ENCODE peak calls at places on chromosomes 11 and 22, in eight cellular contexts. Y, P, R, B, U, M, K and X are unnamed samples.

GRCh38 chr11:73991471-73992006 is 8.9 kb upstream of the UCP2 start:
- DNase-seq in M (no peak), K (no peak), B (no peak), U (no peak), R (no peak), P (no peak), Y (no peak), X (no peak)

GRCh38 chr11:110219011-110219785 is 77.2 kb downstream of the RDX start:
- DNase-seq in P (no peak), U (no peak), R (no peak), M (no peak), B (no peak), K (no peak), Y (no peak), X (no peak)

GRCh38 chr11:88352139-88352538 is 14.6 kb upstream of the CTSC start:
- DNase-seq in M (no peak), Y (no peak), B (no peak), R (peak; percentile 11), U (peak; percentile 57), K (no peak), P (peak; percentile 70), X (no peak)

GRCh38 chr22:27993201-27993635 is 74.2 kb upstream of the PITPNB start:
- DNase-seq in U (no peak), M (peak; percentile 58), P (no peak), Y (no peak), R (no peak), K (no peak), B (no peak), X (no peak)

GRCh38 chr11:5684627-5685362 is at the start of gene TRIM5:
- DNase-seq in M (peak; percentile 88), P (peak; percentile 94), B (peak; percentile 91), U (peak; percentile 99), K (peak; percentile 89), R (peak; percentile 95), Y (peak; percentile 84), X (peak; percentile 67)

GRCh38 chr11:117618956-117619355 is 178.1 kb downstream of the DSCAML1 start:
- DNase-seq in U (no peak), R (no peak), P (no peak), K (no peak), Y (no peak), M (peak; percentile 32), B (no peak), X (no peak)

GRCh38 chr22:42307806-42308563 is 37.5 kb upstream of the TCF20 start:
- DNase-seq in R (no peak), K (no peak), P (no peak), B (no peak), Y (no peak), U (no peak), M (no peak), X (no peak)

GRCh38 chr11:35727140-35727539 is 64.6 kb downstream of the TRIM44 start:
- DNase-seq in B (no peak), M (no peak), P (no peak), U (no peak), K (no peak), R (no peak), Y (no peak), X (no peak)

GRCh38 chr22:43411981-43412807 is at the start of gene MPPED1:
- DNase-seq in P (no peak), M (no peak), U (no peak), K (no peak), R (no peak), Y (no peak), B (no peak), X (no peak)
- H3K27me3 ChIP-seq in P (peaks cover 73% of the 10 kb centered on the region), M (peaks cover 58% of the 10 kb centered on the region), U (peaks cover 43% of the 10 kb centered on the region), K (peaks cover 13% of the 10 kb centered on the region), R (peaks cover 69% of the 10 kb centered on the region), Y (no peaks in the 10 kb centered on the region), B (peaks cover 11% of the 10 kb centered on the region), X (peaks cover 13% of the 10 kb centered on the region)

DNA sequence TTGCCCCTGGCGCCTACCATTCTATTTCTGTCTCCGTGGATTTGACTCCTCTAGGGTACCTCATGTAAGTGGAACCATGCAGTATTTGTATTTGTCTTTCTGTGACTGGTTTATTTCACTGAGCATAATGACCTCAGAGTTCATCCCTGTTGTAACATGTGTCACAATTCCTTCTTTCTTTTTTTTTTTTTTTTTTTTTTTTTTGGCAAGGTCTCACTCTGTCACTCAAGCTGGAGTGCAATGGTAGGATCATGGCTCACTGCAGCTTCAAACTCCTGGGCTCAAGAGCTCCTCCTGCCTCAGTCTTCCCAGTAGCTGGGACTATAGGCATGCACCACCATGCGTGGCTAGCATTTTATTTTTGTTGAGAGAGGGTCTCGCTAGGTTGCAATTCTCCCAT is 74.0 kb upstream of the SEPTIN5 start:
- DNase-seq in U (no peak), Y (no peak), K (no peak), M (no peak), R (no peak), B (no peak), P (no peak), X (no peak)
- H3K4me3 ChIP-seq in U (no peak overlapping the region), Y (no peak overlapping the region), K (no peak overlapping the region), M (no peak overlapping the region), R (no peak overlapping the region), B (no peak overlapping the region), P (no peak overlapping the region), X (no peak overlapping the region)

DNA sequence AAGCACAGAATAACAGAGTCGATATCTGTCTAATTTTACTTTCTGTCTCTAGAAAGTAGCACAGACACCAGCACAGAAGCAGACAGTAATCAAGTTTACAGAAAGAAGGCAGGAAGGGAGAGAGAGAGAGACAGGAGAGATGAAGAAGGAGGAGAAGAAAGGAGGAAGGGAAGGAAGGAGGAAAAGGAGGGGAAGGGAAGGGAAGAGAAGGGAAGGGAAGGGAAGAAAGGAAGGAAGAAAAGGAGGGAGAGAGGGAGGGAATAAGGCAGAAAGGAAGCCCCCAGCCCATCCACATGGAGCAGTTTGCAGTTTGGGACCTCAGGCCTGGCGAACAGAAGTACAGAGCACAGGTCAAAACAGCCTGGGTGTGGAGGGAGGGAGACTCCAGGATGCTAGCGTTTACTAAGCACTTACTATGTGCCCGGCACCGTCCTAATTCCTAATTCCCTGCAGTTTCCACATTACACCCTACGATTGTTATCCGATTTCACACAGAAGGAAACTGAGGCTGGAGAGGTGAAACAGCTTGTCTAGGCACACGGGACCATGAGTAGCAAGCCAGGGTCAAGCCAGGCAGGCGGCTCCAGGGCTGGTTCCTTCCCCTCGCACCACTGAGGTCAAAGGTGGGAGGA is 46.0 kb upstream of the WNT7B start:
- DNase-seq in K (no peak), M (no peak), B (no peak), Y (no peak), P (no peak), U (no peak), R (no peak), X (no peak)
- H3K27me3 ChIP-seq in K (no peaks in the 10 kb centered on the region), M (no peaks in the 10 kb centered on the region), B (no peaks in the 10 kb centered on the region), Y (no peaks in the 10 kb centered on the region), P (peaks cover 20% of the 10 kb centered on the region), U (peaks cover 3% of the 10 kb centered on the region), R (peaks cover 14% of the 10 kb centered on the region), X (peaks cover 22% of the 10 kb centered on the region)

DNA sequence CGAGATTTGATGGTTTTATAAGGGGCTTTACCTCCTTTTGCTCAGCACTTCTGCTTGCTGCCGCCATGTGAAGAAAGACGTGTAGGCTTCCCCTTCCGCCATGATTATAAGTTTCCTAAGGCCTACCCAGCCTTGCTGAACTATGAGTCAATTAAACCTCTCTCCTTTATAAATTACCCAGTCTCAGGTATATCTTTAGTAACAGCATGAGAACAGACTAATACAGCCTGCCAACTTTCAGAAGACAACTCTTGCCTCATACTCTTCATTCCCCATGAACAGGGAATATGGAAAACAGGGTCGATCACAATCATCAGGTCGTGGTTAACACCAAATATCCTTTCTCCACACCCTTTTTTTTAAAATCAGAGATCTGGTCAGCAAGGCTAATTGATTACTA is 83.0 kb downstream of the MPPED2 start:
- DNase-seq in B (no peak), U (no peak), K (no peak), M (no peak), R (no peak), Y (no peak), P (no peak), X (no peak)
- H3K4me3 ChIP-seq in B (no peak overlapping the region), U (no peak overlapping the region), K (no peak overlapping the region), M (no peak overlapping the region), R (no peak overlapping the region), Y (no peak overlapping the region), P (no peak overlapping the region), X (no peak overlapping the region)

GRCh38 chr11:8369592-8370205 is 106.0 kb upstream of the LMO1 start:
- DNase-seq in Y (no peak), R (no peak), P (no peak), M (no peak), B (no peak), K (no peak), U (no peak), X (no peak)
- H3K27me3 ChIP-seq in Y (no peaks in the 10 kb centered on the region), R (no peaks in the 10 kb centered on the region), P (peaks cover 7% of the 10 kb centered on the region), M (no peaks in the 10 kb centered on the region), B (no peaks in the 10 kb centered on the region), K (no peaks in the 10 kb centered on the region), U (no peaks in the 10 kb centered on the region), X (no peaks in the 10 kb centered on the region)